ENCODE peak calls at places on chromosomes 11 and 22, in eight cellular contexts. X is left ventricle myocardium inferior; S is AG04450; F is NB4; I is mammary epithelial cell; W is cardiac muscle cell; Q is CD8-positive, alpha-beta T cell; Y is cardiac fibroblast. T is an unnamed sample.

GRCh38 chr22:50641696-50642607 is 14.0 kb upstream of the ARSA start:
- DNase-seq in X (no peak), S (no peak), F (peak; percentile 19), I (no peak), W (peak; percentile 75), Q (no peak), Y (peak; percentile 30), T (peak; percentile 73)

GRCh38 chr22:41831383-41831782 is 1.5 kb upstream of the SREBF2 start:
- DNase-seq in X (no peak), S (no peak), F (peak; percentile 59), I (no peak), W (peak; percentile 40), Q (no peak), Y (peak; percentile 26), T (no peak)

GRCh38 chr11:121464352-121464946 is 11.7 kb upstream of the SORL1-AS1 start:
- DNase-seq in X (peak; percentile 64), S (peak; percentile 75), F (peak; percentile 75), I (peak; percentile 92), W (peak; percentile 90), Q (peak; percentile 81), Y (peak; percentile 77), T (peak; percentile 88)

GRCh38 chr11:105206633-105207032 is 67.1 kb upstream of the CARD18 start:
- DNase-seq in X (no peak), S (no peak), F (no peak), I (no peak), W (no peak), Q (no peak), Y (peak; percentile 22), T (peak; percentile 39)

GRCh38 chr11:61972796-61973602 is 5.6 kb upstream of the FTH1 start:
- DNase-seq in X (no peak), S (no peak), F (no peak), I (peak; percentile 99), W (no peak), Q (no peak), Y (peak; percentile 98), T (no peak)

GRCh38 chr11:22923561-22923960 is 63.3 kb upstream of the CCDC179 start:
- DNase-seq in X (no peak), S (no peak), F (no peak), I (no peak), W (no peak), Q (no peak), Y (no peak), T (no peak)

GRCh38 chr22:17119481-17120202 is 1.5 kb downstream of the TMEM121B start:
- DNase-seq in X (peak; percentile 45), S (no peak), F (peak; percentile 57), I (no peak), W (peak; percentile 38), Q (no peak), Y (peak; percentile 11), T (peak; percentile 6)

GRCh38 chr22:28025866-28026575 is 107.0 kb upstream of the PITPNB start:
- DNase-seq in X (peak; percentile 4), S (no peak), F (no peak), I (no peak), W (no peak), Q (no peak), Y (no peak), T (no peak)

GRCh38 chr11:117882539-117882938 is 6.1 kb upstream of the FXYD6 start:
- DNase-seq in X (no peak), S (no peak), F (no peak), I (no peak), W (no peak), Q (no peak), Y (no peak), T (no peak)

GRCh38 chr22:25334091-25334490 is 114.7 kb downstream of the CRYBB2 start:
- DNase-seq in X (peak; percentile 28), S (no peak), F (peak; percentile 84), I (peak; percentile 21), W (peak; percentile 33), Q (peak; percentile 27), Y (peak; percentile 39), T (peak; percentile 26)

GRCh38 chr22:30427871-30428270 is 2.3 kb downstream of the MTFP1 start:
- DNase-seq in X (no peak), S (no peak), F (no peak), I (no peak), W (no peak), Q (no peak), Y (peak; percentile 7), T (no peak)

GRCh38 chr11:68691402-68691784 is 7.0 kb downstream of the GAL start:
- DNase-seq in X (no peak), S (no peak), F (no peak), I (no peak), W (no peak), Q (no peak), Y (no peak), T (no peak)

GRCh38 chr11:68692881-68693483 is 8.6 kb downstream of the GAL start:
- DNase-seq in X (no peak), S (no peak), F (no peak), I (no peak), W (no peak), Q (no peak), Y (no peak), T (no peak)

GRCh38 chr11:68693484-68693882 is 9.1 kb downstream of the GAL start:
- DNase-seq in X (no peak), S (no peak), F (no peak), I (no peak), W (no peak), Q (no peak), Y (no peak), T (no peak)

GRCh38 chr11:68692115-68692514 is 7.8 kb downstream of the GAL start:
- DNase-seq in X (no peak), S (no peak), F (no peak), I (no peak), W (no peak), Q (no peak), Y (no peak), T (no peak)

GRCh38 chr11:68694404-68695297 is 10.3 kb downstream of the GAL start:
- DNase-seq in X (no peak), S (no peak), F (no peak), I (no peak), W (no peak), Q (no peak), Y (no peak), T (no peak)
- H3K4me3 ChIP-seq in X (no peak overlapping the region), S (no peak overlapping the region), F (no peak overlapping the region), I (no peak overlapping the region), W (no peak overlapping the region), Q (no peak overlapping the region), Y (no peak overlapping the region), T (no peak overlapping the region)

DNA sequence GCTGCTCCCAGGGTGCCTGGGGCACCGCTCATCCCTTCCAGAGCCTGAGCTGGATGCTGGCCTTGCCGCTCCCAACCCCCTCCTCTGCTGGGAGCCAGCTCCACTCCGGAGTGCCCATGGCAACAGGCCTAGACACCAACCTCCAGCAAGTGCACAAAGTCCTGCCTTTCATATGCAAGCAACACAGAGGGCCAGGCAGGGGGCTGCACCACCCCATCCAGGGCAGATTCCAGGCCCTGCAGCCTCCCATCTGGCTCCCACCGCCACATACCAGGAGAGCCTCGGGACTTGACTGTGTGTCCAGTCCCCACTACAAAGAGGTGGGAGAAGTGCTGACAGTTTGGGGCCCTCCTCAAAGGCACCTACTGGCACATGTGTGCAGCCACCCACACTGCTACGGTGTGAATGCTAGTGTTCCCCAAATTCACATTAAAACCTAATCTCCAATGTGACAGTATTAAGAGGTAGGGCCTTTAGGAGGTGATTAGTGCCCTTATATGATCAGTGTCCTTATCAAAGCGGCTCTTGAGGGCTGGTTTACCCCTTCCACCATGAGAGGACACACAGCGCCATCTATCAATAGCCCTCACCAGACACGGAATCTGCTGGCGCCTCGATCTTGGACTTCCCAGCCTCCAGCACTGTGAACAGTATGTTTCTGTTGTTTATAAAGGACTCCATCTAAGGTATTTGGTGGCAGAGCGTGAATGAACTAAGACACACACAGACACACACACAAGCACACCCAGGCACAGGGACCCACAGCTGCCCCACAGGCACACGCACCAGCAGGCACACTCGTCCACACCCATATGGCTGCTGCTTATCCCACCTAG is 16.2 kb downstream of the ARVCF start:
- DNase-seq in X (peak; percentile 61), S (no peak), F (peak; percentile 23), I (no peak), W (no peak), Q (no peak), Y (no peak), T (no peak)
- TF ChIP-seq CTCF in X (no peak), S (no peak), F (no peak), I (no peak), W (no peak), Q (no peak), Y (no peak), T (no peak)

GRCh38 chr22:44638966-44639739 is 62.9 kb upstream of the PRR5 start:
- DNase-seq in X (no peak), S (no peak), F (no peak), I (no peak), W (peak; percentile 41), Q (no peak), Y (no peak), T (peak; percentile 30)

GRCh38 chr22:44632823-44633478 is 69.1 kb upstream of the PRR5 start:
- DNase-seq in X (no peak), S (no peak), F (no peak), I (no peak), W (peak; percentile 35), Q (no peak), Y (no peak), T (no peak)

GRCh38 chr22:44633647-44634046 is 68.4 kb upstream of the PRR5 start:
- DNase-seq in X (no peak), S (no peak), F (no peak), I (no peak), W (no peak), Q (no peak), Y (no peak), T (no peak)

GRCh38 chr22:44630826-44631225 is 71.2 kb upstream of the PRR5 start:
- DNase-seq in X (no peak), S (no peak), F (no peak), I (no peak), W (no peak), Q (no peak), Y (no peak), T (no peak)

GRCh38 chr22:44634426-44635321 is 67.3 kb upstream of the PRR5 start:
- DNase-seq in X (no peak), S (no peak), F (no peak), I (no peak), W (no peak), Q (no peak), Y (no peak), T (no peak)
- H3K4me3 ChIP-seq in X (no peak overlapping the region), S (no peak overlapping the region), F (no peak overlapping the region), I (no peak overlapping the region), W (no peak overlapping the region), Q (no peak overlapping the region), Y (no peak overlapping the region), T (no peak overlapping the region)

DNA sequence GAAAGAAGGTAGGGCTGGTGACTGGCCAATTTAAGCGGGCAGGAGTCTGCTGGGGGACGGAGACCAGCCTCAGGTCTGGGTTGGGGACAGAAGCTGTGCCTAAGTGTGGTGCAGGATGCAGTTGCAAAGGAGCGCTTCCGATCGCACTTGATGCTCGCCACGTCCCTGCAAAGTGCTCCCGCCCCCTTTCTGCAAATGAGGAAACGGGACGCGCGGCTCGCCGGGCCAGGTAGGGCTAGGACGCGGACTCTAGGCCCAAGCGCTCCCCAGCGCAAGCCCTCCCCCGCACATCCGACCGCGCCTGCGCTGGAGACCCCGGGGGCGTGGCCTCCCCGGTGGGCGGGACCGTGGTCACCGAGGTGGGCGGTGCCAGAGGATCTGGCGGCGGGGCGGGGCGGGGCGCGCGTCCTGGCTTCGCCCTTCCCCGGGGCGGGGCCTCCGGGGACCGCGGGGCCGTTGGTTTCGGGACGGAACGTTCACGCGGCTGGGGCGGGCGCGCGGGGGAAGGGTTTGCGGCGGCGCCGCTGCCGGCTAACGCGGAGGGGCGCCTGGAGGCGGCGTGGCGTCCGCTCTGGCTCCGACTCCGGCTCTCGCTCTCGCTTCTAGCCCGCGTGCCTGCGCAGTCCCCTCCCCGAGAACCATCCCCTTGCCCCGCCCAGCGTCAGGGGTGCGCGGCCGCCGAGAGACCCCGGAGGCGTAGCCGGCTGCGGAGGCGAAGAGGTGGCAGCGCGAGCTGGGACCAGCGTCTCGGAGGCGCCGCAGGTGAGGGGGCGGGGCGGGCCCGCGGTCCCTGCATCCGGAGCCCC is at the start of gene FAM118A:
- DNase-seq in X (peak; percentile 93), S (peak; percentile 74), F (peak; percentile 96), I (peak; percentile 94), W (peak; percentile 96), Q (peak; percentile 99), Y (peak; percentile 91), T (peak; percentile 93)
- TF ChIP-seq CTCF in X (peak; percentile 34), S (no peak), F (no peak), I (no peak), W (no peak), Q (no peak), Y (no peak), T (no peak)

T was measured in fibroblast of villous mesenchyme.